ENCODE peak calls at places on chromosomes 2 and 18, in ten cellular contexts. B, H, X, M, V, J, G, L, C and K are unnamed samples.

GRCh38 chr2:8819194-8819593 is 18.2 kb downstream of the KIDINS220 start:
- DNase-seq in B (no peak), H (no peak), X (no peak), M (no peak), V (peak; percentile 19), J (no peak), G (no peak), L (no peak), C (no peak), K (no peak)

GRCh38 chr2:202442882-202443281 is 66.8 kb downstream of the BMPR2 start:
- DNase-seq in B (no peak), H (no peak), X (no peak), M (no peak), V (no peak), J (no peak), G (no peak), L (no peak), C (no peak), K (no peak)

GRCh38 chr2:9673914-9674481 is 43.2 kb upstream of the YWHAQ start:
- DNase-seq in B (no peak), H (no peak), X (no peak), M (no peak), V (no peak), J (no peak), G (no peak), L (peak; percentile 78), C (no peak), K (no peak)

GRCh38 chr18:58893388-58894099 is 28.9 kb downstream of the ZNF532 start:
- DNase-seq in B (no peak), H (no peak), X (peak; percentile 29), M (no peak), V (no peak), J (no peak), G (no peak), L (no peak), C (no peak), K (no peak)

GRCh38 chr2:38568724-38569478 is 33.8 kb downstream of the HNRNPLL start:
- DNase-seq in B (no peak), H (no peak), X (no peak), M (no peak), V (no peak), J (no peak), G (no peak), L (no peak), C (no peak), K (no peak)

GRCh38 chr2:205714058-205714776 is 31.9 kb downstream of the NRP2 start:
- DNase-seq in B (no peak), H (no peak), X (no peak), M (no peak), V (no peak), J (no peak), G (no peak), L (no peak), C (no peak), K (no peak)

GRCh38 chr2:3124921-3125760 is 252.5 kb downstream of the EIPR1 start:
- DNase-seq in B (no peak), H (no peak), X (no peak), M (no peak), V (no peak), J (no peak), G (no peak), L (no peak), C (no peak), K (no peak)

GRCh38 chr2:101113441-101114267 is 37.5 kb downstream of the TBC1D8 start:
- DNase-seq in B (no peak), H (peak; percentile 48), X (peak; percentile 36), M (peak; percentile 65), V (peak; percentile 21), J (peak; percentile 48), G (no peak), L (peak; percentile 56), C (peak; percentile 46), K (no peak)

GRCh38 chr2:61205132-61205531 is 43.1 kb downstream of the C2orf74 start:
- DNase-seq in B (no peak), H (no peak), X (no peak), M (no peak), V (no peak), J (no peak), G (no peak), L (no peak), C (peak; percentile 30), K (no peak)

GRCh38 chr18:811192-812122 is 585 bp downstream of the YES1 start:
- DNase-seq in B (no peak), H (peak; percentile 40), X (peak; percentile 5), M (no peak), V (peak; percentile 20), J (no peak), G (no peak), L (no peak), C (peak; percentile 65), K (peak; percentile 41)

GRCh38 chr2:26911911-26912861 is 58.3 kb upstream of the MAPRE3 start:
- DNase-seq in B (no peak), H (no peak), X (no peak), M (peak; percentile 86), V (no peak), J (no peak), G (peak; percentile 57), L (peak; percentile 83), C (no peak), K (no peak)

GRCh38 chr2:150387586-150388288 is 99.7 kb downstream of the RND3 start:
- DNase-seq in B (no peak), H (no peak), X (no peak), M (no peak), V (no peak), J (no peak), G (no peak), L (no peak), C (no peak), K (no peak)

GRCh38 chr2:44163782-44164181 is 4.9 kb upstream of the PPM1B start:
- DNase-seq in B (no peak), H (no peak), X (no peak), M (no peak), V (no peak), J (no peak), G (no peak), L (no peak), C (no peak), K (no peak)

GRCh38 chr18:22186484-22186971 is 17.1 kb downstream of the GATA6 start:
- DNase-seq in B (no peak), H (no peak), X (no peak), M (no peak), V (no peak), J (no peak), G (no peak), L (no peak), C (no peak), K (peak; percentile 15)

GRCh38 chr18:26909599-26910290 is 44.2 kb upstream of the AQP4 start:
- DNase-seq in B (no peak), H (no peak), X (no peak), M (no peak), V (no peak), J (peak; percentile 35), G (no peak), L (no peak), C (no peak), K (no peak)

GRCh38 chr2:113891265-113891959 is 1.5 kb downstream of the ACTR3 start:
- DNase-seq in B (no peak), H (no peak), X (no peak), M (no peak), V (no peak), J (no peak), G (no peak), L (no peak), C (no peak), K (no peak)

GRCh38 chr2:69138247-69138754 is 125.3 kb downstream of the ANTXR1 start:
- DNase-seq in B (no peak), H (no peak), X (peak; percentile 78), M (no peak), V (peak; percentile 58), J (no peak), G (no peak), L (no peak), C (no peak), K (no peak)

GRCh38 chr18:64103979-64104378 is 44.9 kb downstream of the LINC00305 start:
- DNase-seq in B (no peak), H (no peak), X (no peak), M (no peak), V (no peak), J (no peak), G (no peak), L (no peak), C (no peak), K (no peak)

GRCh38 chr18:55228707-55229106 is 269.4 kb upstream of the CCDC68 start:
- DNase-seq in B (no peak), H (no peak), X (no peak), M (no peak), V (no peak), J (no peak), G (no peak), L (no peak), C (no peak), K (no peak)

GRCh38 chr2:10400568-10400977 is 47.6 kb downstream of the ODC1 start:
- DNase-seq in B (no peak), H (no peak), X (no peak), M (no peak), V (no peak), J (no peak), G (no peak), L (no peak), C (peak; percentile 38), K (no peak)

GRCh38 chr2:135688978-135689377 is 52.7 kb upstream of the UBXN4 start:
- DNase-seq in B (no peak), H (no peak), X (no peak), M (no peak), V (no peak), J (no peak), G (no peak), L (no peak), C (no peak), K (no peak)

GRCh38 chr18:53380063-53380639 is 844.3 kb downstream of the MBD2 start:
- DNase-seq in B (no peak), H (no peak), X (peak; percentile 0), M (peak; percentile 69), V (no peak), J (peak; percentile 25), G (no peak), L (peak; percentile 31), C (no peak), K (no peak)

GRCh38 chr2:150339951-150340350 is 147.5 kb downstream of the RND3 start:
- DNase-seq in B (no peak), H (no peak), X (no peak), M (peak; percentile 80), V (no peak), J (no peak), G (no peak), L (peak; percentile 33), C (no peak), K (no peak)

GRCh38 chr18:58779514-58779913 is 85.2 kb upstream of the ZNF532 start:
- DNase-seq in B (no peak), H (no peak), X (no peak), M (no peak), V (no peak), J (no peak), G (no peak), L (no peak), C (no peak), K (no peak)

GRCh38 chr2:240799183-240799740 is 20.8 kb downstream of the KIF1A start:
- DNase-seq in B (no peak), H (no peak), X (no peak), M (no peak), V (no peak), J (no peak), G (no peak), L (no peak), C (no peak), K (no peak)

GRCh38 chr18:79510046-79510685 is 114.4 kb downstream of the NFATC1 start:
- DNase-seq in B (no peak), H (no peak), X (no peak), M (no peak), V (no peak), J (no peak), G (peak; percentile 68), L (no peak), C (no peak), K (no peak)

GRCh38 chr2:108184421-108184820 is 55.3 kb upstream of the SULT1C3 start:
- DNase-seq in B (no peak), H (no peak), X (no peak), M (peak; percentile 17), V (peak; percentile 9), J (no peak), G (no peak), L (peak; percentile 23), C (no peak), K (no peak)

GRCh38 chr2:150370600-150370999 is 116.9 kb downstream of the RND3 start:
- DNase-seq in B (no peak), H (no peak), X (no peak), M (peak; percentile 87), V (no peak), J (no peak), G (no peak), L (no peak), C (peak; percentile 45), K (no peak)